ENCODE peak calls at places on chromosome 1, in six cellular contexts. One of them, this sample, is unnamed.

GRCh38 chr1:215394084-215394991 is 172.8 kb upstream of the KCTD3 start:
- DNase-seq in astrocyte: no peak
- DNase-seq in IMR-90: no peak
- DNase-seq in endothelial cell of umbilical vein: no peak
- DNase-seq in H9: no peak
- DNase-seq in OCI-LY7: no peak
- DNase-seq in this sample: no peak

GRCh38 chr1:12067900-12068821 is 5.1 kb downstream of the TNFRSF8 start:
- DNase-seq in H9: peak; percentile 92
- DNase-seq in endothelial cell of umbilical vein: no peak
- DNase-seq in IMR-90: peak; percentile 81
- DNase-seq in astrocyte: peak; percentile 80
- DNase-seq in OCI-LY7: no peak
- DNase-seq in this sample: no peak

GRCh38 chr1:63073530-63074306 is 248.6 kb upstream of the FOXD3 start:
- DNase-seq in H9: peak; percentile 48
- DNase-seq in IMR-90: no peak
- DNase-seq in endothelial cell of umbilical vein: no peak
- DNase-seq in astrocyte: no peak
- DNase-seq in OCI-LY7: no peak
- DNase-seq in this sample: no peak

GRCh38 chr1:87968259-87968955 is 639.7 kb downstream of the LMO4 start:
- DNase-seq in astrocyte: peak; percentile 91
- DNase-seq in IMR-90: peak; percentile 69
- DNase-seq in H9: peak; percentile 40
- DNase-seq in OCI-LY7: no peak
- DNase-seq in endothelial cell of umbilical vein: peak; percentile 96
- DNase-seq in this sample: no peak

GRCh38 chr1:154846921-154847442 is 23.1 kb downstream of the KCNN3 start:
- DNase-seq in IMR-90: no peak
- DNase-seq in H9: no peak
- DNase-seq in OCI-LY7: no peak
- DNase-seq in astrocyte: no peak
- DNase-seq in endothelial cell of umbilical vein: no peak
- DNase-seq in this sample: no peak

GRCh38 chr1:6440198-6441126 is 15.9 kb downstream of the ESPN start:
- DNase-seq in endothelial cell of umbilical vein: no peak
- DNase-seq in OCI-LY7: peak; percentile 38
- DNase-seq in astrocyte: peak; percentile 14
- DNase-seq in H9: peak; percentile 85
- DNase-seq in IMR-90: peak; percentile 22
- DNase-seq in this sample: peak; percentile 48

GRCh38 chr1:173451981-173452380 is 25.2 kb upstream of the PRDX6 start:
- DNase-seq in OCI-LY7: no peak
- DNase-seq in astrocyte: peak; percentile 29
- DNase-seq in IMR-90: peak; percentile 56
- DNase-seq in endothelial cell of umbilical vein: no peak
- DNase-seq in H9: no peak
- DNase-seq in this sample: no peak

GRCh38 chr1:182642461-182642860 is 38.3 kb upstream of the RGS16 start:
- DNase-seq in IMR-90: no peak
- DNase-seq in OCI-LY7: no peak
- DNase-seq in astrocyte: no peak
- DNase-seq in H9: no peak
- DNase-seq in endothelial cell of umbilical vein: no peak
- DNase-seq in this sample: no peak

GRCh38 chr1:25808481-25809244 is 8.7 kb downstream of the SELENON start:
- DNase-seq in endothelial cell of umbilical vein: no peak
- DNase-seq in H9: no peak
- DNase-seq in astrocyte: no peak
- DNase-seq in OCI-LY7: no peak
- DNase-seq in IMR-90: no peak
- DNase-seq in this sample: no peak

GRCh38 chr1:3511856-3512255 is 57.4 kb downstream of the ARHGEF16 start:
- DNase-seq in IMR-90: no peak
- DNase-seq in endothelial cell of umbilical vein: no peak
- DNase-seq in H9: no peak
- DNase-seq in OCI-LY7: no peak
- DNase-seq in astrocyte: no peak
- DNase-seq in this sample: no peak

GRCh38 chr1:52460686-52461085 is 56.3 kb downstream of the PRPF38A start:
- DNase-seq in H9: no peak
- DNase-seq in endothelial cell of umbilical vein: no peak
- DNase-seq in IMR-90: peak; percentile 4
- DNase-seq in astrocyte: no peak
- DNase-seq in OCI-LY7: no peak
- DNase-seq in this sample: no peak

GRCh38 chr1:10794724-10795304 is 1.6 kb downstream of the CASZ1 start:
- DNase-seq in IMR-90: no peak
- DNase-seq in OCI-LY7: no peak
- DNase-seq in endothelial cell of umbilical vein: no peak
- DNase-seq in H9: peak; percentile 46
- DNase-seq in astrocyte: no peak
- DNase-seq in this sample: no peak

GRCh38 chr1:154998201-154998780 is 4.3 kb upstream of the ZBTB7B start:
- DNase-seq in endothelial cell of umbilical vein: no peak
- DNase-seq in H9: peak; percentile 30
- DNase-seq in OCI-LY7: no peak
- DNase-seq in IMR-90: no peak
- DNase-seq in astrocyte: no peak
- DNase-seq in this sample: no peak

GRCh38 chr1:111752186-111752585 is 3.5 kb upstream of the DDX20 start:
- DNase-seq in OCI-LY7: peak; percentile 73
- DNase-seq in endothelial cell of umbilical vein: no peak
- DNase-seq in H9: no peak
- DNase-seq in IMR-90: no peak
- DNase-seq in astrocyte: no peak
- DNase-seq in this sample: no peak

GRCh38 chr1:234230414-234230862 is 142.8 kb upstream of the COA6 start:
- DNase-seq in OCI-LY7: no peak
- DNase-seq in endothelial cell of umbilical vein: no peak
- DNase-seq in astrocyte: peak; percentile 49
- DNase-seq in H9: no peak
- DNase-seq in IMR-90: no peak
- DNase-seq in this sample: no peak

GRCh38 chr1:53257454-53258081 is 19.2 kb upstream of the MAGOH start:
- DNase-seq in IMR-90: peak; percentile 52
- DNase-seq in astrocyte: no peak
- DNase-seq in OCI-LY7: no peak
- DNase-seq in endothelial cell of umbilical vein: no peak
- DNase-seq in H9: no peak
- DNase-seq in this sample: no peak

GRCh38 chr1:26275580-26276431 is 4.1 kb upstream of the SH3BGRL3 start:
- DNase-seq in OCI-LY7: peak; percentile 78
- DNase-seq in H9: peak; percentile 93
- DNase-seq in IMR-90: peak; percentile 95
- DNase-seq in astrocyte: peak; percentile 96
- DNase-seq in endothelial cell of umbilical vein: peak; percentile 93
- DNase-seq in this sample: peak; percentile 59

GRCh38 chr1:84603941-84604830 is 29.9 kb upstream of the CTBS start:
- DNase-seq in OCI-LY7: no peak
- DNase-seq in astrocyte: peak; percentile 88
- DNase-seq in endothelial cell of umbilical vein: peak; percentile 91
- DNase-seq in IMR-90: peak; percentile 81
- DNase-seq in H9: peak; percentile 69
- DNase-seq in this sample: peak; percentile 85

GRCh38 chr1:21115098-21115760 is 61.5 kb downstream of the EIF4G3 start:
- DNase-seq in astrocyte: no peak
- DNase-seq in OCI-LY7: no peak
- DNase-seq in endothelial cell of umbilical vein: peak; percentile 94
- DNase-seq in IMR-90: no peak
- DNase-seq in H9: no peak
- DNase-seq in this sample: peak; percentile 93

GRCh38 chr1:7538849-7539771 is 232.0 kb upstream of the VAMP3 start:
- DNase-seq in astrocyte: no peak
- DNase-seq in OCI-LY7: no peak
- DNase-seq in H9: no peak
- DNase-seq in IMR-90: no peak
- DNase-seq in endothelial cell of umbilical vein: no peak
- DNase-seq in this sample: no peak

GRCh38 chr1:5649166-5649551 is 343.1 kb downstream of the NPHP4 start:
- DNase-seq in astrocyte: no peak
- DNase-seq in H9: no peak
- DNase-seq in endothelial cell of umbilical vein: no peak
- DNase-seq in IMR-90: no peak
- DNase-seq in OCI-LY7: no peak
- DNase-seq in this sample: no peak

GRCh38 chr1:7011826-7012225 is 226.6 kb downstream of the CAMTA1 start:
- DNase-seq in endothelial cell of umbilical vein: no peak
- DNase-seq in OCI-LY7: no peak
- DNase-seq in H9: no peak
- DNase-seq in IMR-90: no peak
- DNase-seq in astrocyte: no peak
- DNase-seq in this sample: no peak

GRCh38 chr1:201350884-201351283 is 26.6 kb downstream of the TNNT2 start:
- DNase-seq in astrocyte: no peak
- DNase-seq in OCI-LY7: no peak
- DNase-seq in endothelial cell of umbilical vein: no peak
- DNase-seq in IMR-90: no peak
- DNase-seq in H9: no peak
- DNase-seq in this sample: no peak

GRCh38 chr1:154572433-154573167 is 5.0 kb downstream of the CHRNB2 start:
- DNase-seq in OCI-LY7: no peak
- DNase-seq in endothelial cell of umbilical vein: no peak
- DNase-seq in IMR-90: no peak
- DNase-seq in H9: no peak
- DNase-seq in astrocyte: no peak
- DNase-seq in this sample: no peak

GRCh38 chr1:115595279-115596079 is 46.3 kb upstream of the VANGL1 start:
- DNase-seq in astrocyte: peak; percentile 91
- DNase-seq in IMR-90: peak; percentile 96
- DNase-seq in OCI-LY7: peak; percentile 59
- DNase-seq in endothelial cell of umbilical vein: peak; percentile 80
- DNase-seq in H9: peak; percentile 90
- DNase-seq in this sample: peak; percentile 44

GRCh38 chr1:87017994-87018672 is 103.7 kb downstream of the HS2ST1 start:
- DNase-seq in H9: no peak
- DNase-seq in OCI-LY7: no peak
- DNase-seq in endothelial cell of umbilical vein: no peak
- DNase-seq in astrocyte: no peak
- DNase-seq in IMR-90: no peak
- DNase-seq in this sample: no peak

GRCh38 chr1:220874201-220874655 is 5.0 kb upstream of the HLX start:
- DNase-seq in IMR-90: peak; percentile 66
- DNase-seq in H9: peak; percentile 60
- DNase-seq in astrocyte: no peak
- DNase-seq in endothelial cell of umbilical vein: peak; percentile 93
- DNase-seq in OCI-LY7: peak; percentile 34
- DNase-seq in this sample: peak; percentile 32

GRCh38 chr1:118986291-118986838 is 1.8 kb downstream of the TBX15 start:
- DNase-seq in IMR-90: no peak
- DNase-seq in astrocyte: no peak
- DNase-seq in OCI-LY7: no peak
- DNase-seq in endothelial cell of umbilical vein: no peak
- DNase-seq in H9: no peak
- DNase-seq in this sample: no peak
- H4K20me1 ChIP-seq in IMR-90: no peaks in the 10 kb centered on the region
- H4K20me1 ChIP-seq in astrocyte: peaks cover 6% of the 10 kb centered on the region
- H4K20me1 ChIP-seq in OCI-LY7: no peaks in the 10 kb centered on the region
- H4K20me1 ChIP-seq in endothelial cell of umbilical vein: no peaks in the 10 kb centered on the region
- H4K20me1 ChIP-seq in H9: no peaks in the 10 kb centered on the region
- H4K20me1 ChIP-seq in this sample: no peaks in the 10 kb centered on the region

DNA sequence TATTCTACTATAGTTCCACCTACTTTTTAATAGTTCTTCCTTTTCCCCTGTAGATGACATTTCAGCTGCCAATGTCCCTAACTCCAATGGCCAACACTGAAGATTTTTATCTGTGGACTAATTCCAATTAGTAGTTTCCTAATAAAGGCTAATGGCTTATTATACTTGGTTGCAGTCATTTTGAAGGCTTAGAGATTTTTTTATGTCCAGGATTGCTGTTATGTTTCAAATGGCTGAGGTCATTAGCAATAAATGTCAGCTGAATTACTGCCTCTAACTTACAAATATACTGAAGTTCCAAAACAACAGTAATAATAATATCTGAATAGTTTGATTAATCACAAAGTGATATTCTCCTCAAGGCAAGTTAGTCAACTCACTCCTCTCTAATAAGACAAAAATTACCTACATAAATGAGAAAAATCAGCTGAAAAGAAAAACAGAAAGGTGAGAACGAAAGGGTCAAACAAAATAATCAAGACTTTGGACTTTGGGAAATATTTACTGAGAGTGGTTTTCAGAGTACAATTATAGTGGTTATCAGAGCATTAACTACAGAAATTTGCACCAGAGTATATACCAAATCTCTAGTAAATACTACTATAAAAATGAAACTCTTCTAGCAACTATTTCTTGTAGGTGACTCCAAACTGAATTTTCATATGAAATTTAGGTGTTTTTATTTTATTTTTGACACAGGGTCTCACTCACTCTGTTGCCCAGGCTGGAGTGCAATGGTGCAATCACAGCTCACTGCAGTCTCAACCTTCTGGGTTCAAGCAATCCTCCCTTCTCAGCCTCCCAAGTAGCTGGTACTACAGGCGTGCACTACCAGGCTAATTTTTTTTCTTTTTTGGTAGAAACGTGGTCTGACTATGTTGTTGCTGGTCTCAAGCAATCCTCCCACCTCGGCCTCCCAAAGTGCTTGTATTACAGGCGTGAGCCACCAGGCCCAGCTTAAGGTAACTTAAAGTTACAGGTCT is 3.5 kb downstream of the ZZZ3 start:
- DNase-seq in astrocyte: no peak
- DNase-seq in H9: no peak
- DNase-seq in IMR-90: no peak
- DNase-seq in OCI-LY7: no peak
- DNase-seq in endothelial cell of umbilical vein: no peak
- DNase-seq in this sample: no peak
- H3K4me2 ChIP-seq in astrocyte: no peak overlapping the region
- H3K4me2 ChIP-seq in H9: no peak overlapping the region
- H3K4me2 ChIP-seq in IMR-90: no peak overlapping the region
- H3K4me2 ChIP-seq in OCI-LY7: peak overlapping the region; percentile 8
- H3K4me2 ChIP-seq in endothelial cell of umbilical vein: peak overlapping the region; percentile 1
- H3K4me2 ChIP-seq in this sample: peak overlapping the region; percentile 80

GRCh38 chr1:43660355-43660754 is 10.4 kb downstream of the KDM4A start:
- DNase-seq in OCI-LY7: no peak
- DNase-seq in astrocyte: no peak
- DNase-seq in IMR-90: no peak
- DNase-seq in endothelial cell of umbilical vein: no peak
- DNase-seq in H9: peak; percentile 77
- DNase-seq in this sample: no peak
- H4K20me1 ChIP-seq in OCI-LY7: no peaks in the 10 kb centered on the region
- H4K20me1 ChIP-seq in astrocyte: peaks cover 43% of the 10 kb centered on the region
- H4K20me1 ChIP-seq in IMR-90: peaks cover 3% of the 10 kb centered on the region
- H4K20me1 ChIP-seq in endothelial cell of umbilical vein: no peaks in the 10 kb centered on the region
- H4K20me1 ChIP-seq in H9: no peaks in the 10 kb centered on the region
- H4K20me1 ChIP-seq in this sample: no peaks in the 10 kb centered on the region

DNA sequence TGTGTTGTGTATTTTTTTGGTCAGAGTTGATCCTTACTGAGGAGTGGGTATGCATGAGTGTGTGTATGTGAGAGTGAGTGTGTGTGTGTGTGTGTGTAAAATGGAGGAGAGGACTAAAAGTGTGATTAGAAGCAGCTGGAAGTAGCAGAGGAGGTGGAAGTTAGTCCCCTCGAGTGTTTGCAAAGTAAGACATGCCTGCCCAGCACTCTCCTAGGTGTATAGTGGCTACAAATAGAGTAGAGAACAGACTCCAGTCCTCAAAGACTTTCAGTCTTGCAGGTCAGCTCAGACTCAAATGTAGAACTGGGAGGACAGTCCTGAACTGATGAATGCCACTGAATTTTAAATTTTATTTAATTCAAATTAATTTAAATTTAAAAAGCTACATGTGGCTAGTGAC is 28.5 kb downstream of the SLAMF1 start:
- DNase-seq in astrocyte: no peak
- DNase-seq in H9: no peak
- DNase-seq in OCI-LY7: no peak
- DNase-seq in endothelial cell of umbilical vein: no peak
- DNase-seq in IMR-90: no peak
- DNase-seq in this sample: no peak
- H3K4me2 ChIP-seq in astrocyte: no peak overlapping the region
- H3K4me2 ChIP-seq in H9: no peak overlapping the region
- H3K4me2 ChIP-seq in OCI-LY7: no peak overlapping the region
- H3K4me2 ChIP-seq in endothelial cell of umbilical vein: no peak overlapping the region
- H3K4me2 ChIP-seq in IMR-90: no peak overlapping the region
- H3K4me2 ChIP-seq in this sample: no peak overlapping the region

This sample was measured in HepG2.